ENCODE peak calls at places on chromosomes 12 and 14, in seven cellular contexts. D, T, N, A, I, L and M are unnamed samples.
A peak's percentile ranks its signal among the peaks of the same experiment; 100 is the strongest.

GRCh38 chr14:76698191-76698590 is 63.1 kb upstream of the VASH1 start:
- DNase-seq in D (no peak), T (peak; percentile 61), N (no peak), A (no peak), I (no peak), L (no peak), M (no peak)

GRCh38 chr14:106436310-106436905 is 910.0 kb downstream of the TMEM121 start:
- DNase-seq in D (peak; percentile 66), T (no peak), N (no peak), A (peak; percentile 73), I (peak; percentile 85), L (peak; percentile 43), M (peak; percentile 67)

GRCh38 chr12:579450-580110 is 83.7 kb downstream of the NINJ2 start:
- DNase-seq in D (no peak), T (peak; percentile 54), N (no peak), A (no peak), I (no peak), L (no peak), M (no peak)

GRCh38 chr12:95788637-95789036 is 1.9 kb downstream of the NTN4 start:
- DNase-seq in D (no peak), T (no peak), N (no peak), A (no peak), I (no peak), L (no peak), M (no peak)

GRCh38 chr12:42704340-42704739 is 114.8 kb upstream of the PRICKLE1 start:
- DNase-seq in D (no peak), T (peak; percentile 53), N (no peak), A (no peak), I (no peak), L (no peak), M (no peak)

GRCh38 chr14:103724116-103724515 is 8.5 kb downstream of the ZFYVE21 start:
- DNase-seq in D (no peak), T (no peak), N (no peak), A (no peak), I (no peak), L (no peak), M (no peak)

GRCh38 chr12:107761502-107761904 is 566 bp upstream of the PRDM4 start:
- DNase-seq in D (peak; percentile 78), T (no peak), N (no peak), A (no peak), I (peak; percentile 6), L (no peak), M (no peak)

GRCh38 chr12:70830221-70831061 is 90.1 kb downstream of the PTPRR start:
- DNase-seq in D (no peak), T (no peak), N (no peak), A (no peak), I (no peak), L (no peak), M (no peak)

GRCh38 chr14:54502602-54503001 is 7.1 kb upstream of the CGRRF1 start:
- DNase-seq in D (no peak), T (no peak), N (no peak), A (no peak), I (no peak), L (no peak), M (no peak)

GRCh38 chr14:34065222-34065621 is 114.3 kb upstream of the EGLN3 start:
- DNase-seq in D (no peak), T (no peak), N (no peak), A (no peak), I (no peak), L (no peak), M (no peak)

GRCh38 chr12:5166976-5167375 is 123.3 kb downstream of the KCNA5 start:
- DNase-seq in D (no peak), T (no peak), N (peak; percentile 93), A (no peak), I (no peak), L (no peak), M (no peak)

GRCh38 chr12:613996-614726 is 49.1 kb downstream of the NINJ2 start:
- DNase-seq in D (no peak), T (no peak), N (no peak), A (peak; percentile 39), I (peak; percentile 35), L (no peak), M (no peak)

GRCh38 chr14:103563089-103563620 is 395 bp downstream of the COA8 start:
- DNase-seq in D (no peak), T (peak; percentile 93), N (no peak), A (no peak), I (no peak), L (no peak), M (no peak)

GRCh38 chr12:5438671-5439200 is 6.8 kb downstream of the NTF3 start:
- DNase-seq in D (no peak), T (no peak), N (no peak), A (no peak), I (no peak), L (no peak), M (no peak)